ENCODE peak calls at places on chromosomes 12 and 14, in eight cellular contexts. U is esophagus squamous epithelium, B is fibroblast of lung, Q is tibial artery, G is gastrocnemius medialis, L is neural progenitor cell, H is HCT116, K is hepatocyte. R is an unnamed sample.
A peak's percentile ranks its signal among the peaks of the same experiment; 100 is the strongest.

GRCh38 chr12:120539303-120539702 is 5.1 kb downstream of the RNF10 start:
- DNase-seq in U (no peak), B (peak; percentile 51), Q (no peak), G (peak; percentile 70), L (no peak), H (no peak), K (no peak), R (no peak)

GRCh38 chr12:117564885-117565284 is 203.5 kb upstream of the NOS1 start:
- DNase-seq in U (no peak), B (no peak), Q (no peak), G (no peak), L (peak; percentile 64), H (no peak), K (no peak), R (no peak)

GRCh38 chr12:26786491-26787124 is 46.4 kb downstream of the ITPR2 start:
- DNase-seq in U (no peak), B (no peak), Q (no peak), G (no peak), L (no peak), H (no peak), K (no peak), R (no peak)

GRCh38 chr14:58533417-58533816 is 104.3 kb upstream of the DACT1 start:
- DNase-seq in U (no peak), B (peak; percentile 33), Q (no peak), G (no peak), L (peak; percentile 39), H (no peak), K (peak; percentile 19), R (no peak)

GRCh38 chr12:63151898-63152700 is 1.1 kb upstream of the AVPR1A start:
- DNase-seq in U (no peak), B (peak; percentile 38), Q (peak; percentile 68), G (no peak), L (peak; percentile 88), H (peak; percentile 43), K (peak; percentile 68), R (peak; percentile 33)

GRCh38 chr12:3604750-3605638 is 114.0 kb downstream of the PRMT8 start:
- DNase-seq in U (no peak), B (peak; percentile 1), Q (no peak), G (peak; percentile 22), L (peak; percentile 39), H (no peak), K (no peak), R (peak; percentile 23)

GRCh38 chr12:6605425-6606330 is 1.5 kb downstream of the CHD4 start:
- DNase-seq in U (no peak), B (peak; percentile 51), Q (peak; percentile 72), G (no peak), L (peak; percentile 51), H (no peak), K (no peak), R (peak; percentile 7)

GRCh38 chr14:34085695-34086094 is 134.8 kb upstream of the EGLN3 start:
- DNase-seq in U (no peak), B (no peak), Q (no peak), G (no peak), L (no peak), H (no peak), K (no peak), R (no peak)

GRCh38 chr14:91867316-91867988 is at the start of gene TC2N:
- DNase-seq in U (no peak), B (no peak), Q (no peak), G (no peak), L (no peak), H (no peak), K (no peak), R (no peak)

GRCh38 chr12:123231931-123232330 is 1.0 kb downstream of the MPHOSPH9 start:
- DNase-seq in U (no peak), B (no peak), Q (no peak), G (no peak), L (peak; percentile 27), H (no peak), K (no peak), R (no peak)

GRCh38 chr12:47777741-47778558 is 4.9 kb downstream of the SLC48A1 start:
- DNase-seq in U (no peak), B (no peak), Q (no peak), G (peak; percentile 53), L (no peak), H (no peak), K (no peak), R (no peak)

GRCh38 chr12:65699251-65699650 is 125.0 kb upstream of the HMGA2 start:
- DNase-seq in U (no peak), B (peak; percentile 38), Q (no peak), G (no peak), L (no peak), H (no peak), K (peak; percentile 10), R (peak; percentile 49)

GRCh38 chr12:64400041-64400440 is 4.2 kb upstream of the XPOT start:
- DNase-seq in U (no peak), B (peak; percentile 78), Q (no peak), G (no peak), L (peak; percentile 26), H (no peak), K (no peak), R (peak; percentile 67)

GRCh38 chr14:71354801-71355200 is 447.5 kb downstream of the PCNX1 start:
- DNase-seq in U (no peak), B (peak; percentile 79), Q (no peak), G (no peak), L (peak; percentile 47), H (no peak), K (no peak), R (peak; percentile 79)

GRCh38 chr14:88933203-88933602 is 108.8 kb downstream of the TTC8 start:
- DNase-seq in U (no peak), B (peak; percentile 7), Q (no peak), G (no peak), L (no peak), H (no peak), K (no peak), R (no peak)

GRCh38 chr12:111129149-111129548 is 208.8 kb upstream of the MYL2 start:
- DNase-seq in U (no peak), B (no peak), Q (no peak), G (no peak), L (no peak), H (no peak), K (no peak), R (no peak)

GRCh38 chr12:50174971-50175715 is 8.0 kb upstream of the CERS5 start:
- DNase-seq in U (no peak), B (peak; percentile 73), Q (no peak), G (no peak), L (peak; percentile 83), H (peak; percentile 58), K (peak; percentile 83), R (no peak)

GRCh38 chr14:36579573-36580140 is 2.8 kb downstream of the NKX2-8 start:
- DNase-seq in U (no peak), B (no peak), Q (no peak), G (no peak), L (peak; percentile 44), H (no peak), K (no peak), R (no peak)

GRCh38 chr14:23376477-23377200 is at the start of gene CMTM5:
- DNase-seq in U (no peak), B (no peak), Q (no peak), G (no peak), L (peak; percentile 81), H (no peak), K (no peak), R (no peak)

GRCh38 chr12:68483592-68484373 is 126.9 kb upstream of the RAP1B start:
- DNase-seq in U (no peak), B (peak; percentile 34), Q (no peak), G (no peak), L (no peak), H (no peak), K (no peak), R (peak; percentile 40)

GRCh38 chr12:6873094-6874006 is at the start of gene SPSB2:
- DNase-seq in U (peak; percentile 78), B (peak; percentile 92), Q (peak; percentile 99), G (peak; percentile 93), L (peak; percentile 100), H (peak; percentile 89), K (peak; percentile 100), R (peak; percentile 63)

GRCh38 chr14:81819344-81819743 is 285.7 kb upstream of the SEL1L start:
- DNase-seq in U (no peak), B (no peak), Q (no peak), G (no peak), L (peak; percentile 25), H (no peak), K (peak; percentile 10), R (no peak)

DNA sequence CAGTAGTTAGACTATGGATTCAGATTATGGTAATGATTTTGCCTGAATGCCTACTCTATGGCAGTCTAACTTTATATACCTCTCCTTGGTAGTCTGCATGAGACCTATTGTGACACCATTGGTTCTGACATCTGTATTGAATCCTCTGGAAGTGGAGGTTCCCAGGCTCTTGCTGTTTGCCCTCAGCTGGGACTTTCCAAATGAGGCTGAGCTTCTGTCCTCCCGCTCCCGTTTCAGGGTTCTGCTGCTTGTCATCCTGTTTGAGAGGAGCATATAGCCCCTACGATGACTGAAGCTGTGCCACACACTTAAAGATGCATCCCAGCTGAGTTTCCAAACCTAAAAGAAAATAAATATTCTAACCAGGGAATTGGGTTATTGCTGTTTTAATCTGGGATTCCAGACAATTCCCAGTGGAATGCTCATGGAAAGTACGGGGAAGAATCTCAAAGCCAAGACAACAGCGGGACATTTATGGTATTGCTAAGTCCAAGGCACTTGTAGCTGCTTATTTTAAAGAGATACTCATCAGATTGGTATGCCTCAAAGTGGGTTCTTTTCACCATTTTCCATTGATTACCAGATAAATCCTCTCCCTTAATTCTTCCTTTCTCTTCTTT is 105.9 kb downstream of the ETV6 start:
- DNase-seq in U (no peak), B (peak; percentile 69), Q (no peak), G (no peak), L (no peak), H (no peak), K (no peak), R (no peak)
- H3K4me1 ChIP-seq in U (peaks cover 6% of the 10 kb centered on the region), B (peaks cover 5% of the 10 kb centered on the region), Q (peaks cover 79% of the 10 kb centered on the region), G (peaks cover 35% of the 10 kb centered on the region), L (peaks cover 47% of the 10 kb centered on the region), H (no peaks in the 10 kb centered on the region), K (peaks cover 8% of the 10 kb centered on the region), R (no peaks in the 10 kb centered on the region)

DNA sequence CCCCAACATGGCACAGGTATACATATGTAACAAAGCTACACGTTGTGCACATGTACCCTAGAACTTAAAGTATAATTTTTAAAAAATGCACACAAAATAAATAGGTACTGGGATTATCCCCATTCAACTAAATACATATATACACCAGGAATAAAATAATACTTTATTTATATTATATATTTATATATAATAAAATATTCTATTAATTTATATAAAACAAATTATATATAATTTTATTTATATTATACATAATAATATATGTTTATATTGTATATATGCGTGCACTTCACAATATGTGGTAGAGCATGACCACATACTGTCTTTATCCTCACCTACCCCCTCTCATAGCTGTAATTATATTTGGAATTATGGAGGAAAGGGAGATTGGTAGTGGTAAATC is 119.1 kb upstream of the TMEM260 start:
- DNase-seq in U (no peak), B (no peak), Q (no peak), G (no peak), L (no peak), H (no peak), K (no peak), R (no peak)
- TF ChIP-seq CTCF in U (no peak), B (no peak), Q (no peak), G (no peak), L (no peak), H (no peak), K (no peak), R (no peak)

GRCh38 chr14:69854598-69854997 is 24.6 kb upstream of the SMOC1 start:
- DNase-seq in U (no peak), B (no peak), Q (no peak), G (no peak), L (no peak), H (no peak), K (no peak), R (no peak)
- H3K27me3 ChIP-seq in U (no peaks in the 10 kb centered on the region), B (no peaks in the 10 kb centered on the region), Q (peaks cover 13% of the 10 kb centered on the region), G (no peaks in the 10 kb centered on the region), L (no peaks in the 10 kb centered on the region), H (peaks cover 17% of the 10 kb centered on the region), K (no peaks in the 10 kb centered on the region), R (peaks cover 20% of the 10 kb centered on the region)

GRCh38 chr14:21241218-21241819 is 27.9 kb downstream of the HNRNPC start:
- DNase-seq in U (no peak), B (no peak), Q (no peak), G (no peak), L (no peak), H (no peak), K (peak; percentile 21), R (no peak)
- H3K4me1 ChIP-seq in U (no peaks in the 10 kb centered on the region), B (no peaks in the 10 kb centered on the region), Q (peaks cover 45% of the 10 kb centered on the region), G (peaks cover 32% of the 10 kb centered on the region), L (peaks cover 17% of the 10 kb centered on the region), H (no peaks in the 10 kb centered on the region), K (no peaks in the 10 kb centered on the region), R (no peaks in the 10 kb centered on the region)